ENCODE peak calls at places on chromosomes 16 and 17, in five cellular contexts. E, Z, K, U and T are unnamed samples.

GRCh38 chr16:66188786-66189725 is 177.4 kb upstream of the CDH5 start:
- DNase-seq in E (no peak), Z (peak), K (no peak), U (no peak), T (no peak)

GRCh38 chr17:39923836-39924690 is 3.3 kb downstream of the ORMDL3 start:
- DNase-seq in E (no peak), Z (peak), K (no peak), U (no peak), T (no peak)

GRCh38 chr16:67526149-67526732 is 2.4 kb upstream of the RIPOR1 start:
- DNase-seq in E (no peak), Z (no peak), K (peak), U (no peak), T (no peak)

GRCh38 chr17:58281511-58282011 is 826 bp upstream of the MPO start:
- DNase-seq in E (no peak), Z (no peak), K (no peak), U (peak), T (no peak)

GRCh38 chr17:73575470-73576235 is 68.6 kb downstream of the SDK2 start:
- DNase-seq in E (no peak), Z (no peak), K (no peak), U (peak), T (no peak)

GRCh38 chr17:18025596-18026407 is 13.2 kb downstream of the ATPAF2 start:
- DNase-seq in E (no peak), Z (peak), K (peak), U (no peak), T (peak)

GRCh38 chr16:48959204-48959603 is 322.4 kb downstream of the CBLN1 start:
- DNase-seq in E (no peak), Z (no peak), K (peak), U (no peak), T (no peak)

GRCh38 chr16:83675136-83675535 is 132.6 kb upstream of the HSBP1 start:
- DNase-seq in E (no peak), Z (no peak), K (no peak), U (peak), T (no peak)

GRCh38 chr17:63418540-63418939 is 27.6 kb downstream of the CYB561 start:
- DNase-seq in E (no peak), Z (no peak), K (no peak), U (no peak), T (no peak)

GRCh38 chr17:36089888-36090836 is at the start of gene CCL3:
- DNase-seq in E (no peak), Z (no peak), K (no peak), U (no peak), T (peak)

GRCh38 chr17:82937411-82938371 is 97.9 kb upstream of the ZNF750 start:
- DNase-seq in E (no peak), Z (no peak), K (no peak), U (no peak), T (no peak)

GRCh38 chr16:57893559-57894389 is 77.2 kb downstream of the CNGB1 start:
- DNase-seq in E (peak), Z (peak), K (peak), U (no peak), T (no peak)

GRCh38 chr16:14014284-14014625 is 56.9 kb upstream of the MRTFB start:
- DNase-seq in E (no peak), Z (no peak), K (peak), U (no peak), T (no peak)

GRCh38 chr17:36791961-36792475 is 145.3 kb upstream of the LHX1 start:
- DNase-seq in E (no peak), Z (no peak), K (no peak), U (no peak), T (no peak)

GRCh38 chr17:57603541-57603940 is 141.6 kb downstream of the CCDC182 start:
- DNase-seq in E (no peak), Z (no peak), K (no peak), U (no peak), T (no peak)

GRCh38 chr16:83577201-83577600 is 230.6 kb upstream of the HSBP1 start:
- DNase-seq in E (no peak), Z (no peak), K (no peak), U (no peak), T (no peak)

GRCh38 chr17:28967240-28968135 is 16.2 kb upstream of the PHF12 start:
- DNase-seq in E (no peak), Z (no peak), K (no peak), U (peak), T (no peak)

GRCh38 chr16:66476328-66477027 is 49.4 kb downstream of the BEAN1 start:
- DNase-seq in E (no peak), Z (no peak), K (no peak), U (no peak), T (no peak)

GRCh38 chr17:27442702-27443101 is 13.5 kb upstream of the KSR1 start:
- DNase-seq in E (no peak), Z (no peak), K (no peak), U (no peak), T (no peak)

GRCh38 chr17:40095356-40095943 is 4.9 kb downstream of the NR1D1 start:
- DNase-seq in E (no peak), Z (no peak), K (no peak), U (no peak), T (no peak)

GRCh38 chr16:75653926-75654325 is 6.4 kb downstream of the TERF2IP start:
- DNase-seq in E (no peak), Z (no peak), K (no peak), U (no peak), T (no peak)